ENCODE peak calls at places on chromosomes 12 and 14, in eight cellular contexts. One of them, this sample, is unnamed.

GRCh38 chr12:121560392-121561021 is 20.3 kb downstream of the KDM2B start:
- DNase-seq in GM23338: no peak
- DNase-seq in endothelial cell: no peak
- DNase-seq in stomach: no peak
- DNase-seq in GM12864: no peak
- DNase-seq in cardiac muscle cell: no peak
- DNase-seq in Peyer's patch: peak
- DNase-seq in transverse colon: peak
- DNase-seq in this sample: peak

GRCh38 chr14:50798048-50798421 is 32.9 kb downstream of the NIN start:
- DNase-seq in GM23338: no peak
- DNase-seq in endothelial cell: no peak
- DNase-seq in stomach: no peak
- DNase-seq in GM12864: peak
- DNase-seq in cardiac muscle cell: no peak
- DNase-seq in Peyer's patch: no peak
- DNase-seq in transverse colon: no peak
- DNase-seq in this sample: no peak

GRCh38 chr14:92649934-92650545 is 98.4 kb downstream of the LGMN start:
- DNase-seq in GM23338: no peak
- DNase-seq in endothelial cell: no peak
- DNase-seq in stomach: peak
- DNase-seq in GM12864: no peak
- DNase-seq in cardiac muscle cell: peak
- DNase-seq in Peyer's patch: no peak
- DNase-seq in transverse colon: peak
- DNase-seq in this sample: no peak

GRCh38 chr12:8692573-8692972 is 5.2 kb upstream of the RIMKLB start:
- DNase-seq in GM23338: peak
- DNase-seq in endothelial cell: peak
- DNase-seq in stomach: no peak
- DNase-seq in GM12864: no peak
- DNase-seq in cardiac muscle cell: peak
- DNase-seq in Peyer's patch: peak
- DNase-seq in transverse colon: peak
- DNase-seq in this sample: no peak

GRCh38 chr12:97396989-97397388 is 65.6 kb upstream of the RMST start:
- DNase-seq in GM23338: peak
- DNase-seq in endothelial cell: no peak
- DNase-seq in stomach: no peak
- DNase-seq in GM12864: no peak
- DNase-seq in cardiac muscle cell: no peak
- DNase-seq in Peyer's patch: no peak
- DNase-seq in transverse colon: no peak
- DNase-seq in this sample: no peak

GRCh38 chr14:21822109-21822508 is 148.5 kb upstream of the OR4E1 start:
- DNase-seq in GM23338: no peak
- DNase-seq in endothelial cell: no peak
- DNase-seq in stomach: no peak
- DNase-seq in GM12864: no peak
- DNase-seq in cardiac muscle cell: no peak
- DNase-seq in Peyer's patch: no peak
- DNase-seq in transverse colon: no peak
- DNase-seq in this sample: no peak

GRCh38 chr12:97595936-97596335 is 133.3 kb downstream of the RMST start:
- DNase-seq in GM23338: no peak
- DNase-seq in endothelial cell: no peak
- DNase-seq in stomach: no peak
- DNase-seq in GM12864: no peak
- DNase-seq in cardiac muscle cell: no peak
- DNase-seq in Peyer's patch: no peak
- DNase-seq in transverse colon: no peak
- DNase-seq in this sample: no peak

GRCh38 chr14:72611956-72612500 is 281.9 kb downstream of the DPF3 start:
- DNase-seq in GM23338: no peak
- DNase-seq in endothelial cell: peak
- DNase-seq in stomach: no peak
- DNase-seq in GM12864: no peak
- DNase-seq in cardiac muscle cell: no peak
- DNase-seq in Peyer's patch: no peak
- DNase-seq in transverse colon: no peak
- DNase-seq in this sample: no peak

GRCh38 chr12:32460638-32461037 is 61.3 kb downstream of the FGD4 start:
- DNase-seq in GM23338: no peak
- DNase-seq in endothelial cell: no peak
- DNase-seq in stomach: no peak
- DNase-seq in GM12864: no peak
- DNase-seq in cardiac muscle cell: no peak
- DNase-seq in Peyer's patch: no peak
- DNase-seq in transverse colon: no peak
- DNase-seq in this sample: no peak

DNA sequence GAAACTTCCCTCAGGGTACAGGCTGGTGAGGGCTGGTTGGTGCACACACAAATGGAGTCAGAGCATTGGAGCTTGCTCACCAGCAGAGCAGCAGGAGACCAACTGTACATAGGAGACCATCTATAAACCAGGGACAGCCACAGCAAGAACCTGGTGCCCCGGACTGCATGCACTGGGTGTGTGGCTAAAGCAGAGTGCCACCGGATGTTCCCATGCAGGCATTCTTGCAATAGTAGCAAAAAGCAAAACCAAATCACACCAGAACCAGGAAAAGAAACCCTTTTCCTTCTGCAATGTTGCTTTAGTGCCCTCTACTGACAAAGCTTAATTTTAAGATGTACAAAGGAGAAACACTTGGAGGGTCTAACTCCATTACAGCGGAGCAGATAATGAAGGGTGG is 136.3 kb downstream of the MDGA2 start:
- DNase-seq in GM23338: peak
- DNase-seq in endothelial cell: peak
- DNase-seq in stomach: no peak
- DNase-seq in GM12864: no peak
- DNase-seq in cardiac muscle cell: peak
- DNase-seq in Peyer's patch: no peak
- DNase-seq in transverse colon: no peak
- DNase-seq in this sample: peak
- TF ChIP-seq CTCF in GM23338: peak
- TF ChIP-seq CTCF in endothelial cell: no peak
- TF ChIP-seq CTCF in stomach: no peak
- TF ChIP-seq CTCF in GM12864: no peak
- TF ChIP-seq CTCF in cardiac muscle cell: peak
- TF ChIP-seq CTCF in Peyer's patch: no peak
- TF ChIP-seq CTCF in transverse colon: no peak
- TF ChIP-seq CTCF in this sample: peak

GRCh38 chr12:10501031-10501430 is 4.7 kb upstream of the EIF2S3B start:
- DNase-seq in GM23338: no peak
- DNase-seq in endothelial cell: no peak
- DNase-seq in stomach: no peak
- DNase-seq in GM12864: no peak
- DNase-seq in cardiac muscle cell: peak
- DNase-seq in Peyer's patch: no peak
- DNase-seq in transverse colon: no peak
- DNase-seq in this sample: no peak
- TF ChIP-seq CTCF in GM23338: no peak
- TF ChIP-seq CTCF in endothelial cell: no peak
- TF ChIP-seq CTCF in stomach: no peak
- TF ChIP-seq CTCF in GM12864: no peak
- TF ChIP-seq CTCF in cardiac muscle cell: peak
- TF ChIP-seq CTCF in Peyer's patch: no peak
- TF ChIP-seq CTCF in transverse colon: no peak
- TF ChIP-seq CTCF in this sample: peak

GRCh38 chr12:46373303-46374182 is 970 bp upstream of the SLC38A2 start:
- DNase-seq in GM23338: peak
- DNase-seq in endothelial cell: peak
- DNase-seq in stomach: peak
- DNase-seq in GM12864: no peak
- DNase-seq in cardiac muscle cell: peak
- DNase-seq in Peyer's patch: peak
- DNase-seq in transverse colon: peak
- DNase-seq in this sample: peak
- TF ChIP-seq CTCF in GM23338: peak
- TF ChIP-seq CTCF in endothelial cell: no peak
- TF ChIP-seq CTCF in stomach: no peak
- TF ChIP-seq CTCF in GM12864: no peak
- TF ChIP-seq CTCF in cardiac muscle cell: peak
- TF ChIP-seq CTCF in Peyer's patch: no peak
- TF ChIP-seq CTCF in transverse colon: peak
- TF ChIP-seq CTCF in this sample: no peak

GRCh38 chr14:65103150-65103760 is 938 bp upstream of the MAX start:
- DNase-seq in GM23338: peak
- DNase-seq in endothelial cell: no peak
- DNase-seq in stomach: no peak
- DNase-seq in GM12864: no peak
- DNase-seq in cardiac muscle cell: peak
- DNase-seq in Peyer's patch: no peak
- DNase-seq in transverse colon: no peak
- DNase-seq in this sample: no peak
- TF ChIP-seq CTCF in GM23338: peak
- TF ChIP-seq CTCF in endothelial cell: no peak
- TF ChIP-seq CTCF in stomach: no peak
- TF ChIP-seq CTCF in GM12864: peak
- TF ChIP-seq CTCF in cardiac muscle cell: no peak
- TF ChIP-seq CTCF in Peyer's patch: no peak
- TF ChIP-seq CTCF in transverse colon: no peak
- TF ChIP-seq CTCF in this sample: peak

DNA sequence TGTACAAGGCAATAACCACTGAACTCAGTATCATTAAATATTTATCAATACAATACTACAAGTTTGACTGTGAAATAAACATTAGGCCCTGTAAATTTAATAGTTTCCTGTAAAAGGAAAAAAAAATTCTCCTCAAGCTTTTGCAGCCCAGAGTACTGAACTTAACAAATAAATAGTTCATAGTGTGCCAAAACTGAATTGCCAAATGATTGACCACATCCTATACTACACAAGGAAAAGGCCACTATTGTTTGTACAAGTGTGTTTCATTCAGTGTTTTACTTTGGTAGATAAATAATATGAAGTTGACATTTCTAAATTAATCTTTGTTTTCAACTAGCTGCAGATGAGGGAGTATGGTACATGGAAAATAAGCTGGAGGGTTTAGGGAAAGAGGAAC is 379.6 kb downstream of the FLRT2 start:
- DNase-seq in GM23338: no peak
- DNase-seq in endothelial cell: no peak
- DNase-seq in stomach: no peak
- DNase-seq in GM12864: no peak
- DNase-seq in cardiac muscle cell: no peak
- DNase-seq in Peyer's patch: no peak
- DNase-seq in transverse colon: no peak
- DNase-seq in this sample: no peak
- TF ChIP-seq CTCF in GM23338: no peak
- TF ChIP-seq CTCF in endothelial cell: no peak
- TF ChIP-seq CTCF in stomach: no peak
- TF ChIP-seq CTCF in GM12864: no peak
- TF ChIP-seq CTCF in cardiac muscle cell: no peak
- TF ChIP-seq CTCF in Peyer's patch: no peak
- TF ChIP-seq CTCF in transverse colon: no peak
- TF ChIP-seq CTCF in this sample: no peak

DNA sequence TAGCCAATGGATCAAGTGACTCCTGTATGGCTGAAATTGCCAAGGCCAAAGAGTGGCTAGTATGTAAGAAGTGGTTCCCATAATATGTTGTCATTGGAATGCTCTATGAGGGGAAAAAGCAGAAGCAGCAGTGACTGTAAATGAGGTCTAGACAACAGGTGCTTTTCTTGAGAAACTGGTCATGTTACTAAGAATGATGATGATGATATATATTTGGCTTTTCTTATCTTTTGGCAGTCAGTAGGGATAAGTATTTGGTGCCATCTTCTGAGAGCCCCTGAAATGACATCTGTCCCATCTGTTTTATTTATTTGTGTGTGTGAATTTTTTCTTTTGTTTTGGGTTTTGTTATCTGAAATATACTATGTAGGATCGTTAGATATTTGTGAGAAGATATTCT is 141.7 kb downstream of the SYT1 start:
- DNase-seq in GM23338: no peak
- DNase-seq in endothelial cell: no peak
- DNase-seq in stomach: no peak
- DNase-seq in GM12864: no peak
- DNase-seq in cardiac muscle cell: peak
- DNase-seq in Peyer's patch: no peak
- DNase-seq in transverse colon: no peak
- DNase-seq in this sample: no peak
- TF ChIP-seq CTCF in GM23338: peak
- TF ChIP-seq CTCF in endothelial cell: peak
- TF ChIP-seq CTCF in stomach: no peak
- TF ChIP-seq CTCF in GM12864: peak
- TF ChIP-seq CTCF in cardiac muscle cell: peak
- TF ChIP-seq CTCF in Peyer's patch: no peak
- TF ChIP-seq CTCF in transverse colon: no peak
- TF ChIP-seq CTCF in this sample: peak

DNA sequence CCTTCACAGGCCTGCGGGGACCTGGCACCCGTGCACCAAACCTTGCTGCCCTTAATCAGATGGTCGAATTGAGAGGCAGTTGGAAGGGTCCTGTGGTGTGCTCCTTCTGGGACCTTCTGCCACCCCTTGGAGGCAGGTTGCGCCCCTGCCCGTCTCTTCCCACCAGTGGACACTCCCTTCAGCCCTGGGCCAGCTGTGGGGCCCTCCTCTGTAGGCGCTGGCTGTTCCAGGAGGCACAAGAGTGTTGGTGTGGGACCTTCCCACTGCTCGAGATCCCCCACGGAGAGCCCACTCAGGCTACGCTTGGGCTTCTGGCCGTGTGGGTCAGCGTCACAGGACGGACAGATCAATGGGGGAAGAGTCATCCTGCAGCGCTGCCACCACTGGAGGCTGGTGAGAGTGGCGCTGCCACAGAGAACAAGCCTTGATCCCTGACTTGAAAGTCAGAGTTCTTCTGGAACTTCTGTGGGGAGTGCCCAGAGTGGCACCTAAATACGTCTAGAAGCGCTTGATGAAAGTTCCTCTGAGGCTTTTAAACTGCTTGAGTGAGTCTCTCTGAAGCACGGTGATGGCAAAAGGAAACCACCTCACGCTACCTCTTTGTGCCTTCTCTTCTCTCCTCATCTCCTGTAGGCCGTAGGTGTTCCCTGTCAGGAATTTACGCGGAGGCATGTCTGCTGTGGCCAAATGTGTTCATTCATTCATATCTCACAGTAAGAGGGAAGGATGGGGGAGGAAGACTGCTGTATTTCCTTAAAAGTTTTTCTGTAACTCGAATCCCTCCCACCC is 48.3 kb downstream of the TRAF3 start:
- DNase-seq in GM23338: no peak
- DNase-seq in endothelial cell: no peak
- DNase-seq in stomach: no peak
- DNase-seq in GM12864: no peak
- DNase-seq in cardiac muscle cell: no peak
- DNase-seq in Peyer's patch: no peak
- DNase-seq in transverse colon: no peak
- DNase-seq in this sample: no peak
- TF ChIP-seq CTCF in GM23338: no peak
- TF ChIP-seq CTCF in endothelial cell: no peak
- TF ChIP-seq CTCF in stomach: no peak
- TF ChIP-seq CTCF in GM12864: no peak
- TF ChIP-seq CTCF in cardiac muscle cell: no peak
- TF ChIP-seq CTCF in Peyer's patch: no peak
- TF ChIP-seq CTCF in transverse colon: no peak
- TF ChIP-seq CTCF in this sample: no peak

GRCh38 chr12:124568431-124569374 is 1.3 kb upstream of the NCOR2 start:
- DNase-seq in GM23338: peak
- DNase-seq in endothelial cell: no peak
- DNase-seq in stomach: peak
- DNase-seq in GM12864: peak
- DNase-seq in cardiac muscle cell: peak
- DNase-seq in Peyer's patch: peak
- DNase-seq in transverse colon: peak
- DNase-seq in this sample: peak
- TF ChIP-seq CTCF in GM23338: peak
- TF ChIP-seq CTCF in endothelial cell: no peak
- TF ChIP-seq CTCF in stomach: no peak
- TF ChIP-seq CTCF in GM12864: peak
- TF ChIP-seq CTCF in cardiac muscle cell: peak
- TF ChIP-seq CTCF in Peyer's patch: no peak
- TF ChIP-seq CTCF in transverse colon: peak
- TF ChIP-seq CTCF in this sample: peak